ENCODE peak calls at places on chromosomes 13 and 19, in seven cellular contexts. F is brain microvascular endothelial cell, T is HFF-Myc, B is IMR-90, X is BE2C, N is ovary, C is nephron progenitor cell. L is an unnamed sample.

GRCh38 chr13:65926750-65927171 is 1303.4 kb downstream of the PCDH9 start:
- DNase-seq in B (no peak), N (peak; percentile 31), T (no peak), F (no peak), C (peak; percentile 21), X (peak; percentile 24), L (no peak)

GRCh38 chr13:50588736-50589135 is 254.8 kb downstream of the DLEU7 start:
- DNase-seq in T (no peak), N (no peak), F (no peak), X (no peak), B (no peak), C (no peak), L (no peak)

GRCh38 chr13:27226991-27227390 is 24.4 kb upstream of the RPL21 start:
- DNase-seq in B (no peak), X (no peak), N (no peak), F (no peak), C (no peak), T (no peak), L (no peak)

GRCh38 chr13:110920038-110920437 is 5.2 kb upstream of the ANKRD10 start:
- DNase-seq in N (no peak), T (no peak), F (no peak), X (no peak), C (no peak), B (no peak), L (no peak)

GRCh38 chr19:54341295-54341694 is 2.3 kb upstream of the LILRA4 start:
- DNase-seq in C (no peak), F (no peak), N (no peak), T (no peak), X (no peak), B (no peak), L (no peak)

GRCh38 chr19:3801412-3802096 is 15.4 kb upstream of the MATK start:
- DNase-seq in T (no peak), C (peak; percentile 70), X (peak; percentile 52), N (peak; percentile 43), B (no peak), F (peak; percentile 4), L (no peak)

GRCh38 chr13:93709511-93710244 is 483.1 kb downstream of the GPC6 start:
- DNase-seq in T (peak; percentile 38), B (no peak), N (no peak), C (no peak), F (no peak), X (no peak), L (no peak)

GRCh38 chr19:16168465-16169081 is 4.8 kb downstream of the CIB3 start:
- DNase-seq in N (no peak), X (no peak), F (peak; percentile 54), T (no peak), C (no peak), B (peak; percentile 50), L (no peak)

GRCh38 chr13:27388236-27388635 is 36.2 kb upstream of the GTF3A start:
- DNase-seq in X (no peak), N (no peak), F (no peak), C (no peak), B (no peak), T (no peak), L (no peak)

GRCh38 chr19:6738726-6739389 is 622 bp upstream of the TRIP10 start:
- DNase-seq in N (peak; percentile 79), B (peak; percentile 8), C (peak; percentile 54), X (no peak), T (peak; percentile 77), F (no peak), L (no peak)

GRCh38 chr13:29434217-29434940 is 161.1 kb downstream of the SLC7A1 start:
- DNase-seq in N (no peak), X (peak; percentile 39), F (no peak), B (no peak), C (peak; percentile 10), T (no peak), L (no peak)

GRCh38 chr13:48222358-48223015 is 10.5 kb upstream of the ITM2B start:
- DNase-seq in B (peak; percentile 42), X (no peak), F (no peak), C (no peak), N (peak; percentile 62), T (no peak), L (no peak)

GRCh38 chr13:113532156-113532806 is 41.8 kb upstream of the DCUN1D2 start:
- DNase-seq in B (peak; percentile 31), N (peak; percentile 34), F (no peak), X (peak; percentile 41), T (no peak), C (no peak), L (no peak)

GRCh38 chr13:99501952-99502310 is 659 bp downstream of the TM9SF2 start:
- DNase-seq in F (peak; percentile 5), N (no peak), B (peak; percentile 31), T (no peak), X (peak; percentile 23), C (peak; percentile 40), L (no peak)

GRCh38 chr19:4877753-4878490 is 10.5 kb upstream of the PLIN3 start:
- DNase-seq in T (no peak), C (peak; percentile 38), F (no peak), B (no peak), N (no peak), X (no peak), L (no peak)

GRCh38 chr13:76455960-76456359 is 430.2 kb downstream of the KCTD12 start:
- DNase-seq in N (no peak), T (peak; percentile 41), X (no peak), F (peak; percentile 14), C (no peak), B (peak; percentile 78), L (no peak)

GRCh38 chr13:62482351-62482750 is 1066.7 kb upstream of the PCDH20 start:
- DNase-seq in C (no peak), T (no peak), X (no peak), B (no peak), N (no peak), F (no peak), L (no peak)

GRCh38 chr19:40601061-40601973 is at the start of gene LTBP4:
- DNase-seq in N (peak; percentile 90), B (no peak), C (peak; percentile 60), T (no peak), X (peak; percentile 57), F (no peak), L (no peak)

GRCh38 chr19:40257096-40257517 is 28.0 kb downstream of the AKT2 start:
- DNase-seq in B (no peak), F (no peak), T (no peak), X (no peak), C (no peak), N (no peak), L (no peak)

DNA sequence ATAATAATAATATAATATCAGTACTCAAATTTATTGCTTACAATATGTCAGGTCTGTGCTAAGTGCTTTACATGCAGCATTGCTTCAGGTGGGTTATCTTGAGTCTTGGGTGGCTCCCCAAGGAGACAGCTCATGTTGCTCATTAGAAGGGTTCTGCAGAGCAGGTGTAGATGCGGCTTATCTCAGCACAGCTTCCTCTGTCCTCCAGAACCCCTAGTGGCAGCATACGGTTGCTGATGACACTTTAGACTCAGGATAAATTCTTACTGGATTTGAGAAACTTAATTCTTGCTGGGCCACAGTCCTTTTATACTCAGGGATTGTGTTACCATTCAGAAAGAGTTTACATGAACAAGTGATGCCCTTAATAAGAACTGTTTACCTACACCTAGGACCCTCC is 8.9 kb downstream of the COG3 start:
- DNase-seq in N (no peak), B (no peak), F (peak; percentile 7), T (no peak), X (peak; percentile 19), C (no peak), L (no peak)
- TF ChIP-seq CTCF in N (no peak), B (peak; percentile 10), F (peak; percentile 45), T (no peak), X (peak; percentile 56), C (peak; percentile 10), L (peak; percentile 38)

GRCh38 chr13:97266328-97266727 is 44.2 kb downstream of the MBNL2 start:
- DNase-seq in T (no peak), B (no peak), C (no peak), X (no peak), N (no peak), F (no peak), L (no peak)

GRCh38 chr13:97269603-97270002 is 47.5 kb downstream of the MBNL2 start:
- DNase-seq in X (no peak), B (no peak), N (no peak), C (no peak), F (no peak), T (no peak), L (no peak)

GRCh38 chr13:97267418-97268059 is 45.4 kb downstream of the MBNL2 start:
- DNase-seq in T (no peak), B (no peak), N (no peak), X (no peak), C (no peak), F (no peak), L (no peak)

GRCh38 chr13:97266734-97267417 is 44.7 kb downstream of the MBNL2 start:
- DNase-seq in T (no peak), N (no peak), X (no peak), F (peak; percentile 57), C (no peak), B (no peak), L (no peak)

GRCh38 chr13:97268772-97269171 is 46.6 kb downstream of the MBNL2 start:
- DNase-seq in C (no peak), B (no peak), F (no peak), X (no peak), T (no peak), N (no peak), L (no peak)
- TF ChIP-seq CTCF in C (no peak), B (peak; percentile 16), F (peak; percentile 36), X (no peak), T (no peak), N (no peak), L (no peak)

DNA sequence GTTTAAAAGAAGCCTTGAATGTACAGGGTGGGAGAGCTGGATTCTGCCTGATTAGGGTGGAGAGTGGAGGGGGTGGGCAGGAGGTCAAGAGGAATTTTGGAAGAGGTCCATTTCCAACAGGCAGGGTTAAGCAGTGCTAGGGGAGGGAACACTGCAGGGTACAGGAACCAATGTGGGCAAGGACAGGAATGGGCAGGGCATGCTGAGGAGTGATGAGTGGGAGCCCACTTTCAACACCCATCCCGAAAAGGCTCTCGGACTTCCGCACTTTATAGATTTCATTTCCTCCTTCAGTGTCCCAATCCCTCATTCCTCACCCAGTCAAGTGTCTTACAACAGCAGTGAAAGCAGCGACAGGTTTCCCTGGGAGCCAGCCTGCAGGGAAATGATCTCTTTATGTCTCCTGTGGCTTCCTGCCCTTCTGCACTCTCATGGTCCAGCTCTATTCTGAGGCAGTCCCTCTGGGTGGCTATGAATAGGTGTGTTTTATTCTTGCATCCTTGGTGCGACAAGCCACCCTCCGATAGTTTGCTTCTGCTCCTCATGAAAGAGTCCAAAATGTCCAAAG is 50.5 kb upstream of the ZNF507 start:
- DNase-seq in N (no peak), T (no peak), X (no peak), F (no peak), B (no peak), C (no peak), L (no peak)
- TF ChIP-seq CTCF in N (no peak), T (no peak), X (no peak), F (no peak), B (no peak), C (no peak), L (no peak)

DNA sequence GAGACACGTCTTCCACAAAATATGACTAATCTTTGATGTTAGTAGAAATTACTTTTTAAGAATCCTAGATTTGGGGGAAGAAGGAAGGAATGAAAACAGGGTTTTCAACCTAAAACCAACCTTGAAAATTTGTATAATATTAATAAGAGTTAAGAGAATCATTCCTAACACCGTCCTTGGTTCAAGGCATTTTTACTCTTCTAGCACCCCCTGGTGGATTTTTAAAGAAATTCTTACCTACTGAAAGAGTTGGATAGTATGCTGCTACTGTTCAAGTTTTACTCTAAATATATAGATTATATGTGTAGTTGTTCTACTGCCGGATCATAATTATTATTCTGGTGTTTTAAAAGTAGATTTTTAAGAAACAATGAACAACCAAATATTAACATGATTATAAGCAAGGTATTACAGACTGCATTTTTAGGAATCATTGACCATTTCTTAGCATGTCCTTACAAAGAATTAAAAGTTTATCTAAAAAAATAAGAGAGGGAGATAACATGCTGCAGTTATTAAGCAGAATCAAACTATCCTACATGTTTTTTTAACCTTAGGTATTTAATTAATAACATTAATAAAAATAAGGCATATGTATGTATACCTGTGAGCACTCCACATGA is 7.4 kb upstream of the SLITRK6 start:
- DNase-seq in B (peak; percentile 61), C (peak; percentile 13), X (no peak), F (no peak), N (no peak), T (no peak), L (no peak)
- TF ChIP-seq CTCF in B (peak; percentile 75), C (peak; percentile 79), X (peak; percentile 61), F (peak; percentile 35), N (no peak), T (peak; percentile 24), L (peak; percentile 80)

L was measured in progenitor cell of endocrine pancreas.